ENCODE peak calls at places on chromosomes 7 and 10, in seven cellular contexts. Z, S, O, Y, G, N and P are unnamed samples.

GRCh38 chr10:93173867-93174845 is 100.5 kb downstream of the CYP26A1 start:
- DNase-seq in Z (no peak), S (no peak), O (no peak), Y (no peak), G (no peak), N (no peak), P (no peak)

GRCh38 chr7:108805808-108806397 is 236.2 kb downstream of the DNAJB9 start:
- DNase-seq in Z (no peak), S (no peak), O (no peak), Y (peak; percentile 4), G (no peak), N (no peak), P (no peak)

GRCh38 chr7:92466682-92467081 is 11.1 kb downstream of the ERVW-1 start:
- DNase-seq in Z (no peak), S (no peak), O (no peak), Y (no peak), G (no peak), N (no peak), P (no peak)

GRCh38 chr10:43591303-43591904 is 14.8 kb upstream of the ZNF485 start:
- DNase-seq in Z (no peak), S (no peak), O (no peak), Y (no peak), G (no peak), N (no peak), P (no peak)

GRCh38 chr10:96406091-96406490 is 47.3 kb upstream of the OPALIN start:
- DNase-seq in Z (no peak), S (no peak), O (no peak), Y (no peak), G (no peak), N (no peak), P (no peak)

GRCh38 chr7:25857376-25858067 is 294.5 kb upstream of the NFE2L3 start:
- DNase-seq in Z (no peak), S (no peak), O (no peak), Y (peak; percentile 17), G (no peak), N (no peak), P (no peak)

GRCh38 chr10:24762161-24762924 is 38.7 kb upstream of the ARHGAP21 start:
- DNase-seq in Z (no peak), S (no peak), O (no peak), Y (no peak), G (no peak), N (no peak), P (no peak)

GRCh38 chr10:122678266-122678665 is 21.4 kb downstream of the C10orf120 start:
- DNase-seq in Z (no peak), S (no peak), O (peak; percentile 24), Y (no peak), G (no peak), N (no peak), P (no peak)

GRCh38 chr10:60728056-60728455 is 50.2 kb upstream of the CDK1 start:
- DNase-seq in Z (no peak), S (no peak), O (no peak), Y (peak; percentile 12), G (no peak), N (no peak), P (no peak)

DNA sequence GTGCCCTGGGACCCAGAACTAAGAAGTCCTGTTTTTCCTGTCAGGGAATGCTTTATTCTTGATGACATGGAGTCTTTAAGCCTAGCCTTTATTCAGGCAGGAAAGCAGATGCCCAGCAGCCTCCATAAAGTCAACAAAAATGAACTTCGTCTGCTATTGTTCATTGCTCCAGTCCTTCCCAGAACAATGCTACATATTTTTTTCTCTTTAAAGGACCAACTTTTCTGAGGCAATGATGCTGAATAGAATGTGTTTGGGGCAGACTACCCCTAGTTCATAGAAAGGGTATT is 47.6 kb upstream of the PDCD4 start:
- DNase-seq in Z (no peak), S (no peak), O (no peak), Y (no peak), G (no peak), N (no peak), P (no peak)
- H3K27ac ChIP-seq in Z (no peak overlapping the region), S (no peak overlapping the region), O (no peak overlapping the region), Y (no peak overlapping the region), G (no peak overlapping the region), N (no peak overlapping the region), P (peak overlapping the region; percentile 60)

DNA sequence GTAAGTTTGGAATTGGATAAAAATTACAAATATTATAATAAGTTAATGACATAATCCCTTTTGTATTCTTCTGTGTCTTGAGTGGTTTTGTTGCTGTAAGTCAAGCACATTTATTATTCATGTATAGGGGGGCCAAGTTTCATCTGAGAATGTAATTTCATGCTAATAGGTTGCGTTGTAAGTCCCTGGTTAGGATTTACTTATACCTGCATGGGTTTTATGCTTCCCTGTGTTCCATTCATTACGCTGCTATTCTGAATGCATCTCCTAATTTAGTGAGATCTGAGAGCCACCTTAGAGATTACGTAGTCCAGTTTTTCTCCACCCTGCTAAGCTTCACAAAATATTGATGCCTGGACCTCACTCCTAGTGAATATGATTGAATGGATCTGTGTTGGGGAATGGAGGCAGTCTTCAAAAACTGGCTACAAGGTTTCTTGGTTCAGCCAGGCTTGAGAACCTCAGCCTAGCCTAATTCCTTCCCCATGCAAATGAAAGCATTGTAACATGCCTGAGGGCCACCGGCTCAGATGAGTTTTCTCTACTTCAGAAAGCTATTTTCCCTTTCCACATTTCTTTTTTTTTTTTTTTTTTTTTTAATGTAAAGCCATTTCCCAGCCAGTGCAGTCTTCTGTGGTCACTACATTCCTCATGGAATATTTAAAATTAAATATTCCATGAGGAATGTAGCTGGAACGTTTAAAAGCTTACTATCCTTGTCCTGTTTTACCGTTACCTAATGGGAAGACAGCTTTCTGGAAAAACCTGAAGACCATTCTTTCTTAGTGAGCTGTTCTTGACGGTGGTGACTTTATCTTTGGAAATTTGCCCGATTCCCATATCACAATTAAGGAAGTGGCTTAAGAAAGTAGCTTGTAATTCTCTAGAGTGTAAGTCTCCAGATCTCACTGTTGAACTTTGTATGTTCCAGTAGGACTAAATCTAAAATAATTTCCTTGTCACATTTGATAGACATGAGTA is 16.0 kb downstream of the PAPSS2 start:
- DNase-seq in Z (no peak), S (no peak), O (no peak), Y (peak; percentile 66), G (no peak), N (no peak), P (no peak)
- H3K27ac ChIP-seq in Z (no peak overlapping the region), S (no peak overlapping the region), O (peak overlapping the region; percentile 84), Y (no peak overlapping the region), G (no peak overlapping the region), N (no peak overlapping the region), P (no peak overlapping the region)

GRCh38 chr10:69807696-69808095 is 6.0 kb downstream of the COL13A1 start:
- DNase-seq in Z (no peak), S (no peak), O (no peak), Y (peak; percentile 43), G (no peak), N (no peak), P (no peak)
- H3K27ac ChIP-seq in Z (no peak overlapping the region), S (no peak overlapping the region), O (peak overlapping the region; percentile 94), Y (peak overlapping the region; percentile 45), G (no peak overlapping the region), N (no peak overlapping the region), P (no peak overlapping the region)

GRCh38 chr10:12387561-12388210 is 38.3 kb downstream of the CAMK1D start:
- DNase-seq in Z (no peak), S (no peak), O (no peak), Y (no peak), G (no peak), N (no peak), P (no peak)
- H3K27ac ChIP-seq in Z (no peak overlapping the region), S (no peak overlapping the region), O (no peak overlapping the region), Y (no peak overlapping the region), G (no peak overlapping the region), N (no peak overlapping the region), P (no peak overlapping the region)

GRCh38 chr10:4280481-4281206 is 495.6 kb upstream of the KLF6 start:
- DNase-seq in Z (no peak), S (no peak), O (peak; percentile 60), Y (peak; percentile 41), G (no peak), N (no peak), P (no peak)
- H3K27ac ChIP-seq in Z (no peak overlapping the region), S (no peak overlapping the region), O (peak overlapping the region; percentile 70), Y (no peak overlapping the region), G (no peak overlapping the region), N (no peak overlapping the region), P (peak overlapping the region; percentile 38)

DNA sequence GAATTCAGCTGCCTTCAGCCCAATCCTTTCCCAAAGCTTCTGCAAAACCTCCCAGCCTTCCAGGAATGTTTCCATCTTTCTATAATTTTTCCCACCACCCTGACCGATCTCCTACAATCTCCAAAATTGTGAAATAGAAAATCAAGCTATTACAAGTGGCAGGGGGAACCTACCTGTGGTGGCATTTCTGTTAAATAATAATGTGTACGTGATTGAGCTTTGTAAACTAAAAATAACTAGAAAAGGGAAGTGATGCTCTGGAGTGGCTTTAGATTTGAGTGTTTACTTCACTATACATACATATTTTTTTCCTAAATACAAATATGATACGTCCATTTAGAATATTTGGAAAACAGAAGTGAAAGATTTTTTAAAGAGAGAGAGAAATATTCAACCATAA is 593.6 kb downstream of the GRM8 start:
- DNase-seq in Z (no peak), S (no peak), O (no peak), Y (no peak), G (no peak), N (no peak), P (no peak)
- H3K27ac ChIP-seq in Z (no peak overlapping the region), S (no peak overlapping the region), O (no peak overlapping the region), Y (no peak overlapping the region), G (no peak overlapping the region), N (no peak overlapping the region), P (no peak overlapping the region)

DNA sequence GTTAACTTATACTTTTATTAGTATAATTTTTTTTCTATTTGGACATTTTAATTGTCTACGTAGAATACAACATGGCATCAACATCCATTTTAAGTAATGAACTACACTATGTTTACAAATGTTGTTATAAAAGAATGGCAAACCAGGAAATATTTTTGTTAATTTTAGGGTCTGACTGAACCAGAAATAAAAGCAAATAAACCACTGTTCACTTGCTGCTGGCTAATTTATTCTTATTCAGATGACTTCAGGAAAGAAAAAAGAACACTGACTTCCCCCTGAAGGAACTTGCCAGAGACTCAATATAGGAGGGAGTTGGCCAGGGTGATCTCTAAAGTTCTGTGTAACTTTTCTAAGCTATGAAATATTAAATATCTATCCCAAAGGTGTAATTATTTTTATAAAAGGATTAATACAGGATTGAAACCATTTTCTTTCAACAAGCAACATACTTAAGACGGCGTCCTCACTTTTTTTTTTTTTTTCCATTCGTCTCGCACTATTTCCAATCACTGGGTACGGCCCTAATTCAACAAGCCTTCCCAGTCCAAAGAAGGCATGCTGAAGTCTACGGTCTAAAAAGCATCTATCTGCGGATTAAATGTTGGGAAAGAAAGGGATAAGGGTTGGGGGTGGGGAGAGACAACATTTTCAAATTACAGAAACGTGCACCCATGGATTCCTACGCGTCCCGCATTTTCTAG is 1.1 kb downstream of the USP6NL start:
- DNase-seq in Z (no peak), S (no peak), O (no peak), Y (peak; percentile 11), G (no peak), N (no peak), P (no peak)
- H3K27ac ChIP-seq in Z (peak overlapping the region; percentile 63), S (peak overlapping the region; percentile 68), O (no peak overlapping the region), Y (peak overlapping the region; percentile 57), G (peak overlapping the region; percentile 55), N (no peak overlapping the region), P (peak overlapping the region; percentile 87)